ENCODE peak calls at places on chromosomes 2 and 18, in six cellular contexts. P is left ventricle myocardium inferior; H is CD8-positive, alpha-beta memory T cell; L is colonic mucosa; T is transverse colon; I is right cardiac atrium. Y is an unnamed sample.
A peak's percentile ranks its signal among the peaks of the same experiment; 100 is the strongest.

GRCh38 chr2:88657131-88657530 is 29.9 kb upstream of the EIF2AK3 start:
- DNase-seq in P (no peak), H (no peak), L (no peak), T (no peak), I (no peak), Y (peak; percentile 29)

GRCh38 chr2:134244091-134244490 is 9.8 kb upstream of the MGAT5 start:
- DNase-seq in P (no peak), H (no peak), L (no peak), T (no peak), I (no peak), Y (no peak)

GRCh38 chr2:73823916-73824523 is 4.7 kb upstream of the STAMBP start:
- DNase-seq in P (no peak), H (peak; percentile 53), L (peak; percentile 48), T (peak; percentile 16), I (no peak), Y (peak; percentile 80)

GRCh38 chr2:188485496-188485895 is 193.8 kb downstream of the GULP1 start:
- DNase-seq in P (no peak), H (no peak), L (no peak), T (no peak), I (no peak), Y (no peak)

GRCh38 chr2:129645335-129645734 is 334.1 kb upstream of the RAB6C start:
- DNase-seq in P (no peak), H (no peak), L (no peak), T (no peak), I (no peak), Y (no peak)

GRCh38 chr2:20485612-20485926 is 38.7 kb downstream of the RHOB start:
- DNase-seq in P (no peak), H (no peak), L (no peak), T (no peak), I (no peak), Y (no peak)

GRCh38 chr2:118224144-118224887 is 136.0 kb downstream of the INSIG2 start:
- DNase-seq in P (peak; percentile 12), H (peak; percentile 51), L (peak; percentile 20), T (peak; percentile 27), I (no peak), Y (peak; percentile 25)

GRCh38 chr2:230209422-230210051 is 10.2 kb downstream of the SP110 start:
- DNase-seq in P (no peak), H (no peak), L (no peak), T (no peak), I (no peak), Y (no peak)

GRCh38 chr2:19835818-19836281 is 65.9 kb downstream of the TTC32 start:
- DNase-seq in P (no peak), H (no peak), L (no peak), T (no peak), I (peak; percentile 33), Y (no peak)

GRCh38 chr2:25341031-25341727 is 546 bp downstream of the DNMT3A start:
- DNase-seq in P (peak; percentile 48), H (peak; percentile 52), L (no peak), T (peak; percentile 34), I (peak; percentile 42), Y (no peak)

GRCh38 chr2:139685590-139685989 is 905.4 kb upstream of the NXPH2 start:
- DNase-seq in P (no peak), H (no peak), L (no peak), T (no peak), I (no peak), Y (no peak)

GRCh38 chr2:164530464-164530863 is 90.8 kb downstream of the GRB14 start:
- DNase-seq in P (no peak), H (no peak), L (no peak), T (no peak), I (no peak), Y (no peak)

GRCh38 chr2:216430811-216431210 is 18.5 kb downstream of the SMARCAL1 start:
- DNase-seq in P (no peak), H (no peak), L (no peak), T (no peak), I (no peak), Y (no peak)

GRCh38 chr18:26406854-26407517 is 141.4 kb downstream of the KCTD1 start:
- DNase-seq in P (no peak), H (no peak), L (no peak), T (no peak), I (no peak), Y (no peak)

GRCh38 chr2:176638167-176639015 is 369.1 kb downstream of the MTX2 start:
- DNase-seq in P (peak; percentile 62), H (peak; percentile 61), L (peak; percentile 71), T (peak; percentile 77), I (peak; percentile 67), Y (peak; percentile 45)
- H3K27me3 ChIP-seq in P (peaks cover 98% of the 10 kb centered on the region), H (peaks cover 35% of the 10 kb centered on the region), L (peaks cover 9% of the 10 kb centered on the region), T (peaks cover 39% of the 10 kb centered on the region), I (no peaks in the 10 kb centered on the region), Y (peaks cover 6% of the 10 kb centered on the region)

DNA sequence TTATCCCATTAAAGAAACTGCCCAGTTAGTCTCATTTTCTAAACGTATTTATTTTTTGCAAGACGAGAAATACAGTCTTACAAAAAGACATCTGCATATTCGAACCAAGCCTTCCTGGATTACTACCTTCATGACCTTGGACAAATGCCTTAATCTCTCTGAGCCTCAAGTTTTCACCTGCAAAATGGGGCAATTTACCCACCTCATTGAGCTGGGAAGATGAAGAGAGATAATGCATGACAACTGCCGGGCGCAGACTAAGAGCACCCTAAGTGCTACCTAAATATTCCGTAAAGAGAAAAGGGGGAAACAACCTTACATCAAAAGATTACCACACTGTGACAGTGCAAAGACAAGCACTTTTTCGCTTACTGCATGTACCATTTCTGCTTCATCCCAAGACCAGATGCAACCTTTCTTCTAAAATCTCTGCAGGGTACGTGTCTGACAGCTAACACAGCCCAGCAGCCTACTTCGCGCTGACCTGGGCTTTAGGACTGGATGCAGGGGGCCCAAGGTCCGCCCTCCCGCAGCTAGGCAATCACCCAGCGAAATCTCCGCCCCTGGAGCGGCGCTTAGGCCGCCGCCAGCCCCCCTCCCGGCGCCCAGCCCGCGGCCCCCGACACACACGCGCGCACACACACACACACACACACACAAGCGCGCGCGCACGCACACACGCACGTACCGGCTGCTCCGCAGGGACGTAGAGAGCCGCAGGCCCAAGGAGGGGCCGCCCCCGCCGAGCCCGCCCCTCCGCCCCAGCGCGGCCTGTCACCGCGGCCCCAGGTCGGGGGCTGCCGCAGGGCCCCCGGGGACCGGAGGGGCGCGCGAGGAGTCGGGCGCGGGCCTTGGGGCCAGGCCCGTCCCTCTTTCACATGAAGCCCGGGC is 766 bp downstream of the MAP3K2 start:
- DNase-seq in P (peak; percentile 85), H (peak; percentile 92), L (peak; percentile 81), T (peak; percentile 84), I (peak; percentile 86), Y (peak; percentile 83)
- H3K4me1 ChIP-seq in P (peaks cover 62% of the 10 kb centered on the region), H (peaks cover 46% of the 10 kb centered on the region), L (no peaks in the 10 kb centered on the region), T (peaks cover 10% of the 10 kb centered on the region), I (peaks cover 3% of the 10 kb centered on the region), Y (peaks cover 8% of the 10 kb centered on the region)

DNA sequence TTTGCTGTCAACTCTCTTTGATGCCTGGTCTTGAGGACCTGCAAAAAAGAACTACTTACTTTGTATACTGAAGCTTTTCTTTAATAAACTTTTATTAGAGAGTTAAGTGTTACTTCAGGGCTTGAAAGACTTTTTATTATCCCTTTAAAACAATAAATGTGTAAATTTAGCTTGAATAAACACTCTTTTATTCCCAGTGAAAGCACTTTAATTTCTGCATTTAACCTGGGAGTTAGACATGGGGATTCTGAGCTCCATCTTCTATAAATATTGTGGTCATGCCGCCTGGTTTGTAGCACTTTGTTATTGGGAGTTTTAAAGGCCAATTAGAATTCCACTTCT is 17.8 kb upstream of the E2F6 start:
- DNase-seq in P (no peak), H (no peak), L (no peak), T (no peak), I (no peak), Y (no peak)
- H3K27me3 ChIP-seq in P (peaks cover 50% of the 10 kb centered on the region), H (peaks cover 30% of the 10 kb centered on the region), L (peaks cover 18% of the 10 kb centered on the region), T (peaks cover 88% of the 10 kb centered on the region), I (no peaks in the 10 kb centered on the region), Y (peaks cover 19% of the 10 kb centered on the region)

GRCh38 chr2:109699646-109700045 is 85.5 kb downstream of the SOWAHC start:
- DNase-seq in P (no peak), H (no peak), L (peak; percentile 62), T (peak; percentile 62), I (peak; percentile 26), Y (peak; percentile 85)

GRCh38 chr2:109703076-109703475 is 88.9 kb downstream of the SOWAHC start:
- DNase-seq in P (no peak), H (no peak), L (no peak), T (no peak), I (no peak), Y (no peak)

GRCh38 chr2:109702250-109702985 is 88.3 kb downstream of the SOWAHC start:
- DNase-seq in P (no peak), H (no peak), L (no peak), T (peak; percentile 39), I (no peak), Y (peak; percentile 66)

GRCh38 chr2:109700680-109701274 is 86.6 kb downstream of the SOWAHC start:
- DNase-seq in P (no peak), H (no peak), L (no peak), T (no peak), I (no peak), Y (no peak)

DNA sequence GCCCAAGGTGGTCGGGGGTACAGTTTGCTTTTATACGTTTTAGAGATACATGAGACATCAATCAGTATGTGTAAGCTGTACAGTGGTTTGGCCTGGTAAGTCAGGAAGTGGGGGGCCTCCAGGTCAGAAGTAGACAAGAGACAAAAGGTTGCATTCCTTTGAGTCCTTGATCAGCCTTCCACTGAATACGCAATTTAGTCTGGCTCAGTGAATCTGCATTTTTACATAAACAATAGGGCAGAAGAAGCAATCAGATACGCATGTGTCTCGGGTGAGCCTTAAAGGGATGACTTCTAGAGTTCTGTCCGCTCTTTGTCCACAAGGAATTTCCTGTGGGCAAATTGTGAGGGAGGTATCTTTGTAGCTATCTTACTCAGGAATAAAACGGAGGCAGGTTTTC is 87.2 kb downstream of the SOWAHC start:
- DNase-seq in P (no peak), H (no peak), L (no peak), T (no peak), I (no peak), Y (no peak)
- H3K4me1 ChIP-seq in P (peaks cover 26% of the 10 kb centered on the region), H (no peaks in the 10 kb centered on the region), L (peaks cover 7% of the 10 kb centered on the region), T (peaks cover 18% of the 10 kb centered on the region), I (peaks cover 5% of the 10 kb centered on the region), Y (peaks cover 6% of the 10 kb centered on the region)

Y was measured in small intestine.